ENCODE peak calls at places on chromosomes 7 and 10, in seven cellular contexts. X is body of pancreas; H is H9; B is naive thymus-derived CD4-positive, alpha-beta T cell; W is mesendoderm; F is uterus; M is PC-9. V is an unnamed sample.
A peak's percentile ranks its signal among the peaks of the same experiment; 100 is the strongest.

GRCh38 chr10:47164126-47164799 is 135.7 kb upstream of the GDF10 start:
- DNase-seq in M (peak; percentile 69), F (no peak), H (no peak), W (no peak), X (no peak), B (no peak), V (no peak)

GRCh38 chr7:144384071-144384470 is 19.4 kb downstream of the NOBOX start:
- DNase-seq in B (no peak), F (no peak), X (no peak), W (peak; percentile 40), M (no peak), H (peak; percentile 20), V (no peak)

GRCh38 chr10:120978589-120979252 is 127.6 kb downstream of the WDR11 start:
- DNase-seq in M (no peak), H (no peak), F (peak; percentile 70), B (no peak), W (no peak), X (no peak), V (no peak)

GRCh38 chr7:119929891-119930290 is 343.1 kb upstream of the KCND2 start:
- DNase-seq in B (no peak), X (no peak), M (no peak), H (no peak), W (no peak), F (no peak), V (no peak)

GRCh38 chr10:555682-556350 is 133.7 kb downstream of the DIP2C start:
- DNase-seq in F (no peak), M (no peak), X (no peak), W (no peak), B (no peak), H (no peak), V (no peak)

GRCh38 chr7:78489423-78489822 is 690.9 kb downstream of the PHTF2 start:
- DNase-seq in H (no peak), W (no peak), B (no peak), F (no peak), M (no peak), X (no peak), V (no peak)

GRCh38 chr10:72335394-72336258 is 19.1 kb downstream of the DNAJB12 start:
- DNase-seq in B (no peak), W (no peak), H (no peak), F (peak; percentile 67), X (peak; percentile 80), M (peak; percentile 47), V (peak; percentile 67)

GRCh38 chr7:73703985-73704639 is 15.4 kb downstream of the STX1A start:
- DNase-seq in H (peak; percentile 96), W (peak; percentile 83), F (peak; percentile 74), B (peak; percentile 54), X (no peak), M (no peak), V (no peak)

GRCh38 chr7:86485842-86486241 is 157.9 kb upstream of the GRM3 start:
- DNase-seq in H (no peak), M (no peak), B (no peak), W (no peak), F (no peak), X (no peak), V (no peak)

GRCh38 chr10:14447112-14447839 is 116.6 kb upstream of the FRMD4A start:
- DNase-seq in F (no peak), X (no peak), B (no peak), M (no peak), W (no peak), H (no peak), V (no peak)

GRCh38 chr10:98338318-98338717 is 70.3 kb upstream of the LOXL4 start:
- DNase-seq in W (no peak), X (no peak), F (no peak), B (no peak), M (no peak), H (no peak), V (no peak)

GRCh38 chr10:48245977-48246376 is 28.5 kb downstream of the FRMPD2 start:
- DNase-seq in M (no peak), X (no peak), F (no peak), W (no peak), B (no peak), H (peak; percentile 10), V (no peak)

GRCh38 chr7:129748710-129749109 is 137.2 kb downstream of the NRF1 start:
- DNase-seq in B (no peak), H (no peak), X (no peak), M (no peak), F (no peak), W (no peak), V (no peak)

GRCh38 chr10:17607603-17608332 is 9.4 kb downstream of the HACD1 start:
- DNase-seq in M (no peak), W (peak; percentile 56), H (no peak), X (no peak), F (no peak), B (peak; percentile 55), V (no peak)

GRCh38 chr10:72322280-72323058 is 32.2 kb downstream of the DNAJB12 start:
- DNase-seq in F (no peak), M (peak; percentile 66), X (no peak), H (no peak), B (no peak), W (peak; percentile 76), V (no peak)

GRCh38 chr10:24834869-24835268 is 111.2 kb upstream of the ARHGAP21 start:
- DNase-seq in W (peak; percentile 23), X (no peak), F (no peak), H (no peak), B (no peak), M (no peak), V (no peak)

GRCh38 chr7:151678227-151678604 is 158.5 kb upstream of the RHEB start:
- DNase-seq in X (no peak), B (no peak), M (no peak), F (no peak), H (no peak), W (no peak), V (no peak)

GRCh38 chr10:119967066-119967465 is 74.5 kb downstream of the SEC23IP start:
- DNase-seq in X (no peak), B (no peak), W (no peak), H (no peak), F (no peak), M (no peak), V (no peak)

GRCh38 chr10:62577666-62578291 is 203.6 kb downstream of the ZNF365 start:
- DNase-seq in W (no peak), X (no peak), F (no peak), M (no peak), H (no peak), B (no peak), V (no peak)

GRCh38 chr7:75953431-75953830 is 38.5 kb downstream of the POR start:
- DNase-seq in H (no peak), F (no peak), X (no peak), W (no peak), B (no peak), M (no peak), V (no peak)

GRCh38 chr10:131250454-131251145 is 60.9 kb downstream of the TCERG1L start:
- DNase-seq in W (peak; percentile 74), F (no peak), B (no peak), X (no peak), M (no peak), H (no peak), V (no peak)

GRCh38 chr10:13206546-13207443 is 27.4 kb downstream of the UCMA start:
- DNase-seq in W (peak; percentile 36), H (no peak), M (no peak), F (no peak), B (no peak), X (no peak), V (no peak)

GRCh38 chr10:44024351-44025116 is 360.4 kb downstream of the CXCL12 start:
- DNase-seq in W (no peak), X (no peak), H (no peak), F (no peak), B (no peak), M (no peak), V (no peak)

GRCh38 chr7:135320277-135320676 is 86.6 kb downstream of the STRA8 start:
- DNase-seq in W (no peak), X (peak; percentile 79), F (peak; percentile 64), H (no peak), M (peak; percentile 71), B (no peak), V (no peak)

GRCh38 chr10:22442468-22442867 is 97.2 kb downstream of the SPAG6 start:
- DNase-seq in F (no peak), X (no peak), B (no peak), H (no peak), W (no peak), M (no peak), V (no peak)
- H3K4me1 ChIP-seq in F (peaks cover 9% of the 10 kb centered on the region), X (peaks cover 9% of the 10 kb centered on the region), B (peaks cover 13% of the 10 kb centered on the region), H (no peaks in the 10 kb centered on the region), W (no peaks in the 10 kb centered on the region), M (peaks cover 10% of the 10 kb centered on the region), V (peaks cover 15% of the 10 kb centered on the region)

GRCh38 chr7:106545275-106545674 is 115.7 kb downstream of the CCDC71L start:
- DNase-seq in H (no peak), X (no peak), W (no peak), M (no peak), F (no peak), B (no peak), V (no peak)

GRCh38 chr7:106538638-106539037 is 122.3 kb downstream of the CCDC71L start:
- DNase-seq in F (no peak), B (no peak), H (no peak), W (no peak), M (no peak), X (no peak), V (no peak)

GRCh38 chr7:106548491-106548890 is 112.5 kb downstream of the CCDC71L start:
- DNase-seq in X (no peak), H (no peak), M (no peak), W (no peak), B (no peak), F (no peak), V (no peak)

GRCh38 chr7:106542550-106543220 is 118.3 kb downstream of the CCDC71L start:
- DNase-seq in B (peak; percentile 17), M (peak; percentile 70), X (peak; percentile 61), W (peak; percentile 94), F (peak; percentile 72), H (peak; percentile 71), V (peak; percentile 29)

DNA sequence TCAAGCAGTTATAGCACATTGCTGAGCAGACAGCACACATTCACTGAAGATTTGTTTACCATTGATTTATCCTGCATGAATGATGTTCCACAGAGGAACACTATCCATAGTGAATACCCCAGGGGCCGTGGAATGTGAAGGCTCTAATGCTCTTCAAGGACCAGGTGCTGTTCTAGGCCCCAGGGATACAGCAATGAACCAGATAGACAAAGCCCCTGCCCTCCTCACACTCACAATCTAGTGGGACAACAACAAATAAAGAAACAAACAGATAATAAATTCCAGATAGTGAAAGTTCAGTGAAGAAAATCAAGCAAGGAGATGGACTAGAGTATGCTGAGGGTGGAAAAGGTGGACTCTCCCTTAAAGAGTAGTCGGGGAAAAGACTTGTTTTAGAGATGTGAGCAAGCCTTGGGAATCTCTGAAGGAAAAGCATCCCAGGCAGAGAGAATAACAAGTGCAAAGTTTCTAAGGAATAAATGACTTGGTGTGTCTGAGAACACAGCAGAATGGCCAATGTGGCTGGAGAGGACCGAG is 117.7 kb downstream of the CCDC71L start:
- DNase-seq in B (no peak), X (no peak), W (no peak), F (no peak), H (no peak), M (no peak), V (no peak)
- H3K27ac ChIP-seq in B (no peak overlapping the region), X (peak overlapping the region; percentile 24), W (no peak overlapping the region), F (peak overlapping the region; percentile 83), H (no peak overlapping the region), M (no peak overlapping the region), V (no peak overlapping the region)

GRCh38 chr7:155921804-155922506 is 109.7 kb upstream of the SHH start:
- DNase-seq in X (peak; percentile 41), F (no peak), B (no peak), W (peak; percentile 28), M (peak; percentile 92), H (peak; percentile 57), V (no peak)
- H3K4me1 ChIP-seq in X (peaks cover 24% of the 10 kb centered on the region), F (no peaks in the 10 kb centered on the region), B (no peaks in the 10 kb centered on the region), W (no peaks in the 10 kb centered on the region), M (peaks cover 61% of the 10 kb centered on the region), H (no peaks in the 10 kb centered on the region), V (no peaks in the 10 kb centered on the region)

GRCh38 chr10:103202319-103202718 is 9.2 kb upstream of the NT5C2 start:
- DNase-seq in F (no peak), M (no peak), B (no peak), X (no peak), W (no peak), H (no peak), V (no peak)
- H3K27ac ChIP-seq in F (no peak overlapping the region), M (no peak overlapping the region), B (no peak overlapping the region), X (no peak overlapping the region), W (no peak overlapping the region), H (no peak overlapping the region), V (no peak overlapping the region)